ENCODE peak calls at places on chromosomes 5 and 9, in nine cellular contexts. B is astrocyte of the spinal cord; E is IMR-90; S is CD8-positive, alpha-beta T cell; F is transverse colon; J is neural crest cell; X is H9; R is dorsolateral prefrontal cortex; H is foreskin fibroblast. V is an unnamed sample.

GRCh38 chr5:145775893-145776444 is 59.2 kb downstream of the PRELID2 start:
- DNase-seq in B (peak), E (peak), S (no peak), F (no peak), J (no peak), X (no peak), R (no peak), H (peak), V (peak)

GRCh38 chr5:175840050-175840841 is 31.1 kb upstream of the CPLX2 start:
- DNase-seq in B (peak), E (peak), S (no peak), F (no peak), J (no peak), X (no peak), R (no peak), H (peak), V (peak)

GRCh38 chr9:131418143-131419028 is 24.5 kb downstream of the PRRC2B start:
- DNase-seq in B (no peak), E (peak), S (no peak), F (peak), J (no peak), X (peak), R (peak), H (peak), V (no peak)

GRCh38 chr5:56211298-56211865 is 21.7 kb downstream of the ANKRD55 start:
- DNase-seq in B (peak), E (peak), S (no peak), F (no peak), J (no peak), X (no peak), R (no peak), H (peak), V (peak)

GRCh38 chr5:172492991-172493390 is 38.7 kb upstream of the SH3PXD2B start:
- DNase-seq in B (no peak), E (no peak), S (no peak), F (peak), J (no peak), X (peak), R (no peak), H (no peak), V (no peak)

GRCh38 chr9:89878687-89879086 is 273.9 kb downstream of the GADD45G start:
- DNase-seq in B (no peak), E (no peak), S (no peak), F (peak), J (no peak), X (no peak), R (peak), H (peak), V (no peak)

GRCh38 chr5:633521-633955 is 21.4 kb downstream of the CEP72 start:
- DNase-seq in B (peak), E (peak), S (no peak), F (no peak), J (peak), X (no peak), R (no peak), H (peak), V (peak)

GRCh38 chr9:112047538-112048066 is 127.5 kb downstream of the SUSD1 start:
- DNase-seq in B (no peak), E (no peak), S (no peak), F (no peak), J (no peak), X (no peak), R (no peak), H (no peak), V (peak)

GRCh38 chr9:121888438-121888775 is 204.7 kb downstream of the TTLL11 start:
- DNase-seq in B (peak), E (peak), S (no peak), F (no peak), J (no peak), X (no peak), R (no peak), H (peak), V (no peak)

GRCh38 chr9:97307091-97307490 is 368 bp upstream of the CCDC180 start:
- DNase-seq in B (peak), E (peak), S (no peak), F (peak), J (peak), X (peak), R (peak), H (peak), V (peak)

GRCh38 chr5:134127376-134127861 is 12.9 kb downstream of the TCF7 start:
- DNase-seq in B (peak), E (peak), S (peak), F (no peak), J (no peak), X (no peak), R (no peak), H (peak), V (peak)

GRCh38 chr9:130185494-130186005 is 13.3 kb downstream of the NCS1 start:
- DNase-seq in B (peak), E (peak), S (no peak), F (no peak), J (no peak), X (no peak), R (no peak), H (peak), V (no peak)

GRCh38 chr5:66337827-66338226 is 193.7 kb downstream of the SREK1 start:
- DNase-seq in B (no peak), E (no peak), S (no peak), F (no peak), J (no peak), X (no peak), R (no peak), H (no peak), V (no peak)

GRCh38 chr9:93574091-93574899 is 2.1 kb upstream of the PHF2 start:
- DNase-seq in B (no peak), E (no peak), S (no peak), F (no peak), J (no peak), X (no peak), R (no peak), H (no peak), V (no peak)

GRCh38 chr5:74452851-74453250 is 187.7 kb downstream of the ENC1 start:
- DNase-seq in B (no peak), E (no peak), S (no peak), F (no peak), J (no peak), X (no peak), R (no peak), H (no peak), V (no peak)

GRCh38 chr5:42366051-42366450 is 57.2 kb upstream of the GHR start:
- DNase-seq in B (no peak), E (no peak), S (no peak), F (no peak), J (no peak), X (no peak), R (no peak), H (no peak), V (no peak)

GRCh38 chr9:20558609-20559016 is 63.7 kb downstream of the MLLT3 start:
- DNase-seq in B (peak), E (peak), S (no peak), F (no peak), J (no peak), X (no peak), R (no peak), H (peak), V (peak)

GRCh38 chr9:130947618-130948140 is 8.6 kb upstream of the FIBCD1 start:
- DNase-seq in B (no peak), E (no peak), S (no peak), F (no peak), J (no peak), X (no peak), R (no peak), H (no peak), V (no peak)

GRCh38 chr5:93572773-93573626 is 8.0 kb downstream of the NR2F1-AS1 start:
- DNase-seq in B (peak), E (no peak), S (no peak), F (no peak), J (no peak), X (peak), R (no peak), H (no peak), V (no peak)

GRCh38 chr5:12023614-12024241 is 119.5 kb upstream of the CTNND2 start:
- DNase-seq in B (peak), E (peak), S (no peak), F (no peak), J (peak), X (no peak), R (no peak), H (peak), V (peak)

GRCh38 chr5:177457239-177458121 is 10.9 kb downstream of the PRR7 start:
- DNase-seq in B (peak), E (peak), S (peak), F (peak), J (peak), X (peak), R (peak), H (peak), V (peak)

GRCh38 chr5:39394946-39395345 is 29.8 kb downstream of the DAB2 start:
- DNase-seq in B (peak), E (peak), S (no peak), F (no peak), J (no peak), X (no peak), R (no peak), H (peak), V (peak)

GRCh38 chr9:93675336-93676150 is 99.2 kb downstream of the PHF2 start:
- DNase-seq in B (no peak), E (no peak), S (peak), F (peak), J (no peak), X (peak), R (peak), H (no peak), V (no peak)

GRCh38 chr9:17531642-17532254 is 47.1 kb upstream of the SH3GL2 start:
- DNase-seq in B (peak), E (peak), S (no peak), F (peak), J (peak), X (no peak), R (no peak), H (peak), V (peak)

DNA sequence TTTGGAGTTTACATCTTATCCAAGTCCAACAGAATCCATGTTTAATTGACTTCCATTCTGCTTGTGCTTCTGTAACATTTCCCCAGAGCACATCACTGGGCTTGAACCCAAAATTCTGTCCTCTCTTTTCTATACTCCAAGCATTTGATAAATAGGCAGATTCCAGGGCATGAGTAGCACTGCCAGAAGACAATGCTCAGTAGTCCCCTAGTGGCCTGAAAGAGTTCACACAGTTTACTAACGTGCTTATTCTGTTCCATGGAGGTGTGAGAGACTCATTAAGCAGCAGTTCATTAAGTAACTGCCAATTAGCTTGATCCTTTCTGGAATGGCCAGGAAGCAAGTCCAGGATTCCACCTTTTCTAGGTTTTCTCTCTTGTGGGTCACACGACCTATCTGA is 9.4 kb upstream of the GABRA6 start:
- DNase-seq in B (no peak), E (no peak), S (no peak), F (no peak), J (no peak), X (peak), R (no peak), H (no peak), V (peak)
- TF ChIP-seq CTCF in B (no peak), E (no peak), S (no peak), F (peak), J (peak), X (peak), R (peak), H (no peak), V (peak)

GRCh38 chr9:95230046-95230445 is 87.5 kb downstream of the FANCC start:
- DNase-seq in B (no peak), E (no peak), S (no peak), F (no peak), J (no peak), X (no peak), R (no peak), H (no peak), V (no peak)
- TF ChIP-seq CTCF in B (no peak), E (no peak), S (no peak), F (no peak), J (no peak), X (peak), R (no peak), H (no peak), V (no peak)

GRCh38 chr9:137030006-137030405 is 1.9 kb downstream of the FUT7 start:
- DNase-seq in B (no peak), E (no peak), S (no peak), F (no peak), J (no peak), X (no peak), R (no peak), H (no peak), V (no peak)

GRCh38 chr9:137029058-137029922 is 1.3 kb upstream of the ABCA2 start:
- DNase-seq in B (no peak), E (peak), S (peak), F (peak), J (peak), X (peak), R (peak), H (peak), V (peak)

GRCh38 chr9:137028013-137028280 is at the start of gene ABCA2:
- DNase-seq in B (no peak), E (peak), S (no peak), F (no peak), J (no peak), X (no peak), R (no peak), H (no peak), V (no peak)

GRCh38 chr9:137027369-137028012 is 546 bp downstream of the ABCA2 start:
- DNase-seq in B (no peak), E (peak), S (no peak), F (no peak), J (peak), X (no peak), R (no peak), H (peak), V (no peak)

DNA sequence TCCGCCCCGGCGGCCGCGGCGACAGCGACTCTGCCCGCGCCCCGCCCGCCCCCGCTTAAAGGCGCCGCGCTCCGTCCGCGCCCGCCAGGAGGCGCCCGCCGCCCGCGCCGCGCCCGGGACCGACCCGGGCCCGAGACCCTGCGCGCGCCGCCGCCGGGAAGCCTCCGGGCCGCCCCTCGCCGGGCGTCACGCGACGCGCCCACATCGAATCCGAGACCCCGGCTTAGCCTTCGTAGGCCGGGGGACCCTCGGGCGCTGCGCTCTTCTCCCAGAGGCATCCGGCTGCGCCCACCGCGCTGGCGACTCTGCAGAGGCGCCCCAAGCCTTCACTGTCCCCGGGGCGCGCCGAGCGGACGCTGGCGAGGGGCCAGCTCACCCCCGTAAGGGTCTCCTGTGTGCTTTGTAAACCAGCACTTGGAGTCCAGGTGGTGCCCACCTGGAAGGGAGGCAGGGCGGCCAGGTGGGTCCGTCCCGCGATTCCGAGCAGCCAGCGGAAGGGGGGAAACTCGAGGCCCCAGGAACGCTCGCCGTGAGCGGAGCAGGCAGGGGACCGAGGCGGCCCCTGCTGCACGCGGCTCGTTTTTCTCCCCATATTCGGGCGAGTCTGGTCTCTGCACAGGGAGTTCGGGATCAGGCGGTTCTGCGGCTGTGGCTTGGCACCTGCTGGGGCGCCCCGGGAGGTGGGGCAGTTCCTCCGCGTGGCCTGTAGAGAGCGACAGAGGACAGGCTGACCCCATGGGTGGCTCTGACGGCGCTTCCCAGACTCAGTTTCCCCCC is 432 bp upstream of the ABCA2 start:
- DNase-seq in B (no peak), E (peak), S (peak), F (peak), J (peak), X (peak), R (peak), H (peak), V (peak)
- TF ChIP-seq CTCF in B (peak), E (peak), S (no peak), F (peak), J (peak), X (no peak), R (peak), H (no peak), V (peak)

DNA sequence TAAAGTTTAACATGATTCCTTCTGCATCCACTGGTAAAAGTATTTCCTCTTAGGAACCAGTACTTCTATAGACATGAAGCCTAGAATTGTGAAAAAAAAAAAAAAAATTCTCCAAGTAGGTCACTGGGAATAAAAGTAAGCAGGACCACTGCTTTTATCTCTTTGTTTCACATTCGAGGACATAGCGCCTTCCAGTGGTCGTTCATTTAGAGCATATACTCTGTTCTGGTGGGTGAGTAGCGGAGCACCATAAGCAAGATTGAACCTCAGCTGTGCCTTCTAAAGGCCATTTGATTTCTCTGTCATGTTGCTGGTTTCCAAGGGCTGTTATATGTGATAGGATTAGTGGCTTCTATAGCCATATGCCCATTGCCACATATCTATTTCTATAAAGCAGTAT is 393.1 kb downstream of the TMEM232 start:
- DNase-seq in B (peak), E (peak), S (no peak), F (no peak), J (no peak), X (peak), R (no peak), H (no peak), V (no peak)
- TF ChIP-seq CTCF in B (peak), E (no peak), S (no peak), F (no peak), J (peak), X (peak), R (no peak), H (peak), V (no peak)

GRCh38 chr5:10138385-10139057 is 111.2 kb downstream of the ATPSCKMT start:
- DNase-seq in B (no peak), E (no peak), S (no peak), F (no peak), J (no peak), X (no peak), R (no peak), H (peak), V (no peak)

GRCh38 chr5:10130881-10131280 is 118.8 kb downstream of the ATPSCKMT start:
- DNase-seq in B (no peak), E (no peak), S (no peak), F (no peak), J (no peak), X (no peak), R (no peak), H (no peak), V (no peak)

GRCh38 chr5:10133830-10134229 is 115.9 kb downstream of the ATPSCKMT start:
- DNase-seq in B (no peak), E (peak), S (no peak), F (no peak), J (no peak), X (no peak), R (no peak), H (peak), V (no peak)
- TF ChIP-seq CTCF in B (no peak), E (peak), S (no peak), F (no peak), J (no peak), X (peak), R (no peak), H (no peak), V (no peak)

GRCh38 chr9:126317513-126317912 is 9.1 kb upstream of the MVB12B start:
- DNase-seq in B (no peak), E (peak), S (peak), F (peak), J (no peak), X (no peak), R (no peak), H (peak), V (peak)
- TF ChIP-seq CTCF in B (peak), E (peak), S (peak), F (peak), J (no peak), X (peak), R (peak), H (peak), V (peak)

V was measured in bronchial epithelial cell.